ENCODE peak calls at places on chromosome 9, in ten cellular contexts. One of them, this sample, is unnamed.

GRCh38 chr9:114002986-114003740 is 74.9 kb downstream of the AMBP start:
- DNase-seq in Panc1: no peak
- DNase-seq in spleen: peak; percentile 59
- DNase-seq in colonic mucosa: peak; percentile 11
- DNase-seq in IMR-90: no peak
- DNase-seq in progenitor cell of endocrine pancreas: no peak
- DNase-seq in cardiac fibroblast: no peak
- DNase-seq in H9: peak; percentile 12
- DNase-seq in nephron progenitor cell: no peak
- DNase-seq in GM12865: no peak
- DNase-seq in this sample: no peak

GRCh38 chr9:93826209-93826608 is 128.9 kb downstream of the BARX1 start:
- DNase-seq in progenitor cell of endocrine pancreas: peak; percentile 34
- DNase-seq in IMR-90: no peak
- DNase-seq in cardiac fibroblast: no peak
- DNase-seq in Panc1: no peak
- DNase-seq in spleen: peak; percentile 81
- DNase-seq in GM12865: peak; percentile 43
- DNase-seq in nephron progenitor cell: no peak
- DNase-seq in H9: peak; percentile 87
- DNase-seq in colonic mucosa: peak; percentile 52
- DNase-seq in this sample: no peak

GRCh38 chr9:96440671-96441199 is 9.2 kb upstream of the HABP4 start:
- DNase-seq in Panc1: no peak
- DNase-seq in GM12865: no peak
- DNase-seq in H9: no peak
- DNase-seq in colonic mucosa: no peak
- DNase-seq in spleen: no peak
- DNase-seq in IMR-90: no peak
- DNase-seq in nephron progenitor cell: no peak
- DNase-seq in cardiac fibroblast: no peak
- DNase-seq in progenitor cell of endocrine pancreas: no peak
- DNase-seq in this sample: no peak

GRCh38 chr9:114366334-114367128 is 21.3 kb downstream of the AKNA start:
- DNase-seq in H9: no peak
- DNase-seq in IMR-90: peak; percentile 92
- DNase-seq in Panc1: no peak
- DNase-seq in spleen: no peak
- DNase-seq in nephron progenitor cell: no peak
- DNase-seq in colonic mucosa: no peak
- DNase-seq in cardiac fibroblast: peak; percentile 82
- DNase-seq in progenitor cell of endocrine pancreas: no peak
- DNase-seq in GM12865: peak; percentile 77
- DNase-seq in this sample: no peak

GRCh38 chr9:123102380-123103113 is 69.1 kb downstream of the GPR21 start:
- DNase-seq in spleen: no peak
- DNase-seq in progenitor cell of endocrine pancreas: no peak
- DNase-seq in IMR-90: peak; percentile 40
- DNase-seq in colonic mucosa: no peak
- DNase-seq in H9: no peak
- DNase-seq in Panc1: no peak
- DNase-seq in cardiac fibroblast: peak; percentile 18
- DNase-seq in GM12865: no peak
- DNase-seq in nephron progenitor cell: no peak
- DNase-seq in this sample: no peak

GRCh38 chr9:5870691-5871090 is 20.0 kb upstream of the MLANA start:
- DNase-seq in H9: no peak
- DNase-seq in GM12865: no peak
- DNase-seq in nephron progenitor cell: no peak
- DNase-seq in cardiac fibroblast: no peak
- DNase-seq in spleen: no peak
- DNase-seq in colonic mucosa: no peak
- DNase-seq in progenitor cell of endocrine pancreas: no peak
- DNase-seq in IMR-90: no peak
- DNase-seq in Panc1: no peak
- DNase-seq in this sample: no peak

GRCh38 chr9:122498883-122499288 is 11.7 kb upstream of the OR1J2 start:
- DNase-seq in progenitor cell of endocrine pancreas: no peak
- DNase-seq in colonic mucosa: no peak
- DNase-seq in GM12865: peak; percentile 54
- DNase-seq in cardiac fibroblast: peak; percentile 63
- DNase-seq in nephron progenitor cell: no peak
- DNase-seq in H9: peak; percentile 80
- DNase-seq in IMR-90: peak; percentile 43
- DNase-seq in Panc1: peak; percentile 27
- DNase-seq in spleen: no peak
- DNase-seq in this sample: peak; percentile 20

GRCh38 chr9:18605763-18606162 is 131.8 kb downstream of the ADAMTSL1 start:
- DNase-seq in Panc1: no peak
- DNase-seq in progenitor cell of endocrine pancreas: no peak
- DNase-seq in cardiac fibroblast: peak; percentile 44
- DNase-seq in colonic mucosa: peak; percentile 36
- DNase-seq in GM12865: peak; percentile 2
- DNase-seq in IMR-90: peak; percentile 19
- DNase-seq in H9: no peak
- DNase-seq in spleen: no peak
- DNase-seq in nephron progenitor cell: no peak
- DNase-seq in this sample: no peak

GRCh38 chr9:75866273-75866871 is 24.1 kb upstream of the PCSK5 start:
- DNase-seq in Panc1: no peak
- DNase-seq in GM12865: peak; percentile 51
- DNase-seq in cardiac fibroblast: peak; percentile 76
- DNase-seq in spleen: no peak
- DNase-seq in H9: no peak
- DNase-seq in progenitor cell of endocrine pancreas: peak; percentile 20
- DNase-seq in IMR-90: peak; percentile 44
- DNase-seq in nephron progenitor cell: peak; percentile 62
- DNase-seq in colonic mucosa: peak; percentile 75
- DNase-seq in this sample: peak; percentile 31

GRCh38 chr9:124660341-124660801 is 110.7 kb downstream of the NR6A1 start:
- DNase-seq in Panc1: no peak
- DNase-seq in H9: peak; percentile 27
- DNase-seq in progenitor cell of endocrine pancreas: peak; percentile 9
- DNase-seq in IMR-90: peak; percentile 61
- DNase-seq in spleen: no peak
- DNase-seq in GM12865: peak; percentile 65
- DNase-seq in colonic mucosa: peak; percentile 38
- DNase-seq in nephron progenitor cell: peak; percentile 12
- DNase-seq in cardiac fibroblast: peak; percentile 78
- DNase-seq in this sample: no peak

DNA sequence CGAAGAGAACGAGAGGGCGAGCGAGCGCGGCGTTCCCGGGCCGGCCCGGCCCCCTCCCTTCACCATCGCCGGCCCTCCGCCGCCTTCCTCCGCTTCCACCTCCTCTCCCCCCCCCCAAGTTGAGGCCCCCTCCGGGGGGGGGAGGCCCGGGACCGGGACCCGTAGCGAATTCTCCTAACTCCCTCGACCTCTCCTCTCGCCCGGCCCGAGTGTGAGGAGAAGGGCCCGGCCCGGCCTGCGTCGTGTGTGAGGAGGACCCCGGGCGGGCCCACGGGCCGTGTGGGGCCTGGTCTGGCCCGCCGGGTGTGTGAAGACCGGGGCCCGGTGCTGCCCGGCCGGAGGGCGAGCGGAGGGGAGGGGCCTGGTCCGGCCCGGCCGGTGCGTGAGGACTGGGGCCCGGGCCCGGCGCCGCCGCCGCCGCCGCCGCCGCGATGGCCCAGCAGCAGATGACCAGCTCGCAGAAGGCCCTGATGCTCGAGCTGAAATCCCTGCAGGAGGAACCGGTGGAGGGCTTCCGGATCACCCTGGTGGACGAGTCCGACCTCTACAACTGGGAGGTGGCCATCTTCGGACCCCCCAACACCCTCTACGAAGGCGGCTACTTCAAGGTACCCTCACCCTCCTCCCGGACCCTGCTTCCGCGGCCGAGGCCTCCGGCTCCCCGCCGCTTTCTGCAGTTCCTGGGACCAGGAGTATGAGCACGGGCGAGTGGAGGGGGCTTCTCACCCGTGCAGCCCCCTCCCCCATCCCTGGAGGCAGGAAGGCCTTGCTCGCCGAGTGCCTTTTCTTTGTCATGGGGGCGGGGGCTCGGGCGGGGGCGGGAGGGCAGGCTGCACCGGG is 587 bp downstream of the UBE2R2 start:
- DNase-seq in colonic mucosa: peak; percentile 54
- DNase-seq in IMR-90: peak; percentile 70
- DNase-seq in GM12865: peak; percentile 81
- DNase-seq in nephron progenitor cell: peak; percentile 69
- DNase-seq in cardiac fibroblast: peak; percentile 72
- DNase-seq in Panc1: no peak
- DNase-seq in H9: peak; percentile 80
- DNase-seq in spleen: peak; percentile 90
- DNase-seq in progenitor cell of endocrine pancreas: peak; percentile 52
- DNase-seq in this sample: peak; percentile 84
- TF ChIP-seq CTCF in colonic mucosa: no peak
- TF ChIP-seq CTCF in IMR-90: peak; percentile 35
- TF ChIP-seq CTCF in GM12865: no peak
- TF ChIP-seq CTCF in nephron progenitor cell: no peak
- TF ChIP-seq CTCF in cardiac fibroblast: peak; percentile 25
- TF ChIP-seq CTCF in Panc1: no peak
- TF ChIP-seq CTCF in H9: peak; percentile 45
- TF ChIP-seq CTCF in spleen: peak; percentile 20
- TF ChIP-seq CTCF in progenitor cell of endocrine pancreas: peak; percentile 42
- TF ChIP-seq CTCF in this sample: no peak

GRCh38 chr9:137034709-137035506 is 3.0 kb upstream of the FUT7 start:
- DNase-seq in H9: peak; percentile 91
- DNase-seq in cardiac fibroblast: peak; percentile 85
- DNase-seq in spleen: peak; percentile 97
- DNase-seq in colonic mucosa: peak; percentile 86
- DNase-seq in IMR-90: peak; percentile 77
- DNase-seq in GM12865: peak; percentile 94
- DNase-seq in progenitor cell of endocrine pancreas: peak; percentile 75
- DNase-seq in nephron progenitor cell: peak; percentile 89
- DNase-seq in Panc1: peak; percentile 55
- DNase-seq in this sample: peak; percentile 93
- TF ChIP-seq CTCF in H9: peak; percentile 93
- TF ChIP-seq CTCF in cardiac fibroblast: peak; percentile 96
- TF ChIP-seq CTCF in spleen: peak; percentile 94
- TF ChIP-seq CTCF in colonic mucosa: peak; percentile 93
- TF ChIP-seq CTCF in IMR-90: peak; percentile 88
- TF ChIP-seq CTCF in GM12865: peak; percentile 96
- TF ChIP-seq CTCF in progenitor cell of endocrine pancreas: peak; percentile 87
- TF ChIP-seq CTCF in nephron progenitor cell: peak; percentile 90
- TF ChIP-seq CTCF in Panc1: peak; percentile 90
- TF ChIP-seq CTCF in this sample: peak; percentile 85

DNA sequence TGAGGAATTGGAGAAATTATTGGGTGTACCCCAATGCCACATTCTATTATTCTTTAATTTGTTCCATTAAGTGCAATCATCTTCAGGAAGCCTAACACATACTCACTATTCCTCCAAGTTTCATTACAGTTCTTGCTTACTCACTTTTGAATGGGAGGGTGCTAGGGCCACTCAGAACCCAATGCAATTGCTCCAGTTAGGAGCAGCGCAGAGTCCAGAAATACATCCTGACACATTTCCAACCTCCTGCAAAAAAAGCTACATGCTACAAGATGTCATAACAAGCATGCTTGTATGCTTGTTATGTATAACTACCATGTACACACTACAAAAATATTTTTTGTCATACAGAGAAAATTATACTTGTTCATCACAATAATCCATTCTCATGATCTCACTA is 27.8 kb downstream of the NFIB start:
- DNase-seq in GM12865: no peak
- DNase-seq in cardiac fibroblast: no peak
- DNase-seq in H9: no peak
- DNase-seq in spleen: no peak
- DNase-seq in IMR-90: no peak
- DNase-seq in progenitor cell of endocrine pancreas: no peak
- DNase-seq in colonic mucosa: no peak
- DNase-seq in Panc1: no peak
- DNase-seq in nephron progenitor cell: no peak
- DNase-seq in this sample: no peak
- TF ChIP-seq CTCF in GM12865: no peak
- TF ChIP-seq CTCF in cardiac fibroblast: no peak
- TF ChIP-seq CTCF in H9: no peak
- TF ChIP-seq CTCF in spleen: no peak
- TF ChIP-seq CTCF in IMR-90: no peak
- TF ChIP-seq CTCF in progenitor cell of endocrine pancreas: no peak
- TF ChIP-seq CTCF in colonic mucosa: no peak
- TF ChIP-seq CTCF in Panc1: no peak
- TF ChIP-seq CTCF in nephron progenitor cell: no peak
- TF ChIP-seq CTCF in this sample: no peak

DNA sequence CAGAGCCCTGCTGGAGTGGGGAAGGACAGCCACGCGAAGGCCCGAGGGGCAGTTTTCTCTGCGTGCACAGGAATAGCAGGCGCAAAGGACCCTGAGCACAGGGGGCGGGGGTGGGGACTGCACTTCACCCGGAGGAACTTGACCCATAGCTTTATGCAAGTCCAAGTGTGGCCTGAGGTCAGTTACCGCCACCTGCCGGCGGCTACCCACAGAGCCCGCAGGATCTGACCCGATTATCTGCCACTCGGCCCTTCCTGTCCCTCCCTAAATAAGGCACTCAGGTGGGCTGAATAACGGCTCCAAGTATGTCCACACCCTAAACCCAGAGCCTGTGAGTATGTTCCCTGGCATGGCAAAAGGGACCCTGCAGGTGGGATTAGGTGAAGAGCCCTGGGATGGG is 65.4 kb upstream of the FCN1 start:
- DNase-seq in nephron progenitor cell: peak; percentile 58
- DNase-seq in cardiac fibroblast: peak; percentile 14
- DNase-seq in GM12865: peak; percentile 51
- DNase-seq in Panc1: peak; percentile 2
- DNase-seq in progenitor cell of endocrine pancreas: no peak
- DNase-seq in H9: peak; percentile 90
- DNase-seq in spleen: peak; percentile 89
- DNase-seq in IMR-90: no peak
- DNase-seq in colonic mucosa: no peak
- DNase-seq in this sample: peak; percentile 55
- TF ChIP-seq CTCF in nephron progenitor cell: peak; percentile 52
- TF ChIP-seq CTCF in cardiac fibroblast: peak; percentile 38
- TF ChIP-seq CTCF in GM12865: peak; percentile 64
- TF ChIP-seq CTCF in Panc1: no peak
- TF ChIP-seq CTCF in progenitor cell of endocrine pancreas: peak; percentile 53
- TF ChIP-seq CTCF in H9: peak; percentile 88
- TF ChIP-seq CTCF in spleen: peak; percentile 71
- TF ChIP-seq CTCF in IMR-90: no peak
- TF ChIP-seq CTCF in colonic mucosa: no peak
- TF ChIP-seq CTCF in this sample: peak; percentile 32